ENCODE peak calls at places on chromosome 20, in ten cellular contexts. A is right cardiac atrium, L is upper lobe of right lung, R is upper lobe of left lung, Z is pancreas, C is lower lobe of right lung, W is heart left ventricle, H is Panc1, D is lung, P is left lung. S is an unnamed sample.

GRCh38 chr20:29742699-29743100 is 1514.8 kb upstream of the DEFB115 start:
- ATAC-seq in A (peak), L (peak), R (peak), Z (no peak), C (peak), W (no peak), H (no peak), D (no peak), P (no peak), S (no peak)

GRCh38 chr20:20463933-20464374 is 96.0 kb downstream of the INSM1 start:
- ATAC-seq in A (no peak), L (no peak), R (no peak), Z (peak), C (no peak), W (no peak), H (no peak), D (no peak), P (no peak), S (no peak)

GRCh38 chr20:24814556-24815195 is 134.4 kb upstream of the CST7 start:
- ATAC-seq in A (no peak), L (no peak), R (no peak), Z (no peak), C (no peak), W (no peak), H (no peak), D (no peak), P (no peak), S (no peak)

GRCh38 chr20:38131588-38132121 is 33.4 kb downstream of the TGM2 start:
- ATAC-seq in A (no peak), L (no peak), R (no peak), Z (no peak), C (no peak), W (no peak), H (no peak), D (no peak), P (no peak), S (no peak)

GRCh38 chr20:36085686-36086267 is 68.8 kb upstream of the EPB41L1 start:
- ATAC-seq in A (peak), L (peak), R (peak), Z (peak), C (peak), W (peak), H (peak), D (peak), P (peak), S (no peak)

GRCh38 chr20:11242320-11242719 is 568.5 kb upstream of the JAG1 start:
- ATAC-seq in A (no peak), L (no peak), R (no peak), Z (no peak), C (no peak), W (no peak), H (no peak), D (no peak), P (no peak), S (no peak)

GRCh38 chr20:4728121-4728520 is 6.4 kb downstream of the PRND start:
- ATAC-seq in A (no peak), L (no peak), R (no peak), Z (no peak), C (no peak), W (no peak), H (no peak), D (no peak), P (no peak), S (no peak)

GRCh38 chr20:44204156-44204831 is 6.3 kb downstream of the OSER1 start:
- ATAC-seq in A (peak), L (peak), R (peak), Z (peak), C (peak), W (peak), H (peak), D (peak), P (peak), S (peak)

GRCh38 chr20:62361799-62362589 is 5.1 kb downstream of the LAMA5 start:
- ATAC-seq in A (no peak), L (peak), R (peak), Z (no peak), C (peak), W (no peak), H (peak), D (peak), P (peak), S (no peak)

GRCh38 chr20:4490595-4491280 is 231.0 kb upstream of the PRND start:
- ATAC-seq in A (no peak), L (no peak), R (no peak), Z (no peak), C (no peak), W (no peak), H (no peak), D (no peak), P (no peak), S (no peak)

GRCh38 chr20:61667056-61667792 is 398.5 kb downstream of the TAF4 start:
- ATAC-seq in A (no peak), L (no peak), R (no peak), Z (no peak), C (no peak), W (no peak), H (no peak), D (no peak), P (no peak), S (no peak)

GRCh38 chr20:6026051-6026450 is 27.8 kb downstream of the LRRN4 start:
- ATAC-seq in A (no peak), L (no peak), R (no peak), Z (no peak), C (no peak), W (peak), H (no peak), D (no peak), P (no peak), S (no peak)

GRCh38 chr20:50192364-50193168 is 1.9 kb downstream of the CEBPB start:
- ATAC-seq in A (peak), L (no peak), R (no peak), Z (peak), C (peak), W (peak), H (no peak), D (no peak), P (peak), S (no peak)

GRCh38 chr20:35757098-35757705 is 14.6 kb upstream of the PHF20 start:
- ATAC-seq in A (no peak), L (no peak), R (no peak), Z (no peak), C (no peak), W (no peak), H (no peak), D (no peak), P (no peak), S (no peak)

GRCh38 chr20:16256981-16257380 is 316.3 kb downstream of the KIF16B start:
- ATAC-seq in A (no peak), L (no peak), R (no peak), Z (no peak), C (no peak), W (no peak), H (no peak), D (no peak), P (no peak), S (no peak)

GRCh38 chr20:53739799-53740785 is 146.5 kb upstream of the ZNF217 start:
- ATAC-seq in A (no peak), L (peak), R (no peak), Z (peak), C (peak), W (no peak), H (peak), D (no peak), P (no peak), S (no peak)

GRCh38 chr20:7355056-7355455 is 585.2 kb downstream of the HAO1 start:
- ATAC-seq in A (no peak), L (no peak), R (no peak), Z (no peak), C (no peak), W (no peak), H (no peak), D (no peak), P (no peak), S (no peak)

GRCh38 chr20:5719861-5720401 is 30.3 kb upstream of the SHLD1 start:
- ATAC-seq in A (peak), L (peak), R (no peak), Z (no peak), C (no peak), W (no peak), H (no peak), D (no peak), P (peak), S (no peak)

GRCh38 chr20:62423326-62423706 is 4.0 kb downstream of the RBBP8NL start:
- ATAC-seq in A (no peak), L (no peak), R (no peak), Z (no peak), C (no peak), W (no peak), H (peak), D (no peak), P (no peak), S (no peak)

GRCh38 chr20:47857994-47858557 is 72.8 kb upstream of the SULF2 start:
- ATAC-seq in A (peak), L (no peak), R (no peak), Z (peak), C (no peak), W (peak), H (no peak), D (no peak), P (no peak), S (peak)

GRCh38 chr20:32429745-32430360 is 71.7 kb downstream of the ASXL1 start:
- ATAC-seq in A (no peak), L (no peak), R (no peak), Z (no peak), C (no peak), W (no peak), H (no peak), D (no peak), P (no peak), S (no peak)

GRCh38 chr20:63947638-63948456 is 8.4 kb downstream of the UCKL1 start:
- ATAC-seq in A (no peak), L (no peak), R (no peak), Z (no peak), C (no peak), W (no peak), H (peak), D (no peak), P (no peak), S (peak)

GRCh38 chr20:62145688-62146018 is 2.1 kb downstream of the SS18L1 start:
- ATAC-seq in A (no peak), L (no peak), R (no peak), Z (no peak), C (no peak), W (no peak), H (no peak), D (no peak), P (no peak), S (no peak)

GRCh38 chr20:62523473-62524203 is 47.8 kb upstream of the GATA5 start:
- ATAC-seq in A (no peak), L (no peak), R (no peak), Z (no peak), C (no peak), W (no peak), H (peak), D (no peak), P (no peak), S (no peak)

GRCh38 chr20:37886851-37887297 is 16.1 kb upstream of the VSTM2L start:
- ATAC-seq in A (peak), L (peak), R (no peak), Z (no peak), C (no peak), W (peak), H (no peak), D (no peak), P (peak), S (no peak)

GRCh38 chr20:25659999-25660398 is 36.2 kb upstream of the NANP start:
- ATAC-seq in A (no peak), L (no peak), R (no peak), Z (no peak), C (no peak), W (no peak), H (no peak), D (no peak), P (no peak), S (no peak)

GRCh38 chr20:382291-383115 is 1.9 kb downstream of the TRIB3 start:
- ATAC-seq in A (peak), L (peak), R (peak), Z (peak), C (peak), W (peak), H (peak), D (no peak), P (peak), S (peak)

GRCh38 chr20:26208296-26209091 is 511.8 kb upstream of the ZNF337 start:
- ATAC-seq in A (peak), L (peak), R (peak), Z (peak), C (peak), W (no peak), H (no peak), D (peak), P (peak), S (no peak)

GRCh38 chr20:16947346-16947943 is 199.3 kb downstream of the OTOR start:
- ATAC-seq in A (no peak), L (no peak), R (no peak), Z (no peak), C (no peak), W (no peak), H (no peak), D (no peak), P (no peak), S (no peak)

GRCh38 chr20:34983995-34984735 is 28.5 kb downstream of the MYH7B start:
- ATAC-seq in A (no peak), L (no peak), R (no peak), Z (no peak), C (no peak), W (no peak), H (no peak), D (no peak), P (no peak), S (no peak)

GRCh38 chr20:63082308-63082938 is 75.7 kb upstream of the BHLHE23 start:
- ATAC-seq in A (no peak), L (peak), R (no peak), Z (peak), C (peak), W (peak), H (peak), D (no peak), P (peak), S (no peak)

GRCh38 chr20:63696311-63696627 is 183 bp upstream of the TNFRSF6B start:
- ATAC-seq in A (peak), L (peak), R (peak), Z (peak), C (peak), W (peak), H (peak), D (no peak), P (peak), S (no peak)

GRCh38 chr20:46031701-46032254 is 2.8 kb downstream of the SLC12A5 start:
- ATAC-seq in A (no peak), L (no peak), R (no peak), Z (peak), C (no peak), W (peak), H (peak), D (no peak), P (no peak), S (no peak)
- H3K4me3 ChIP-seq in A (no peak), L (no peak), R (no peak), Z (no peak), C (no peak), W (peak), H (peak), D (no peak), P (no peak), S (no peak)

DNA sequence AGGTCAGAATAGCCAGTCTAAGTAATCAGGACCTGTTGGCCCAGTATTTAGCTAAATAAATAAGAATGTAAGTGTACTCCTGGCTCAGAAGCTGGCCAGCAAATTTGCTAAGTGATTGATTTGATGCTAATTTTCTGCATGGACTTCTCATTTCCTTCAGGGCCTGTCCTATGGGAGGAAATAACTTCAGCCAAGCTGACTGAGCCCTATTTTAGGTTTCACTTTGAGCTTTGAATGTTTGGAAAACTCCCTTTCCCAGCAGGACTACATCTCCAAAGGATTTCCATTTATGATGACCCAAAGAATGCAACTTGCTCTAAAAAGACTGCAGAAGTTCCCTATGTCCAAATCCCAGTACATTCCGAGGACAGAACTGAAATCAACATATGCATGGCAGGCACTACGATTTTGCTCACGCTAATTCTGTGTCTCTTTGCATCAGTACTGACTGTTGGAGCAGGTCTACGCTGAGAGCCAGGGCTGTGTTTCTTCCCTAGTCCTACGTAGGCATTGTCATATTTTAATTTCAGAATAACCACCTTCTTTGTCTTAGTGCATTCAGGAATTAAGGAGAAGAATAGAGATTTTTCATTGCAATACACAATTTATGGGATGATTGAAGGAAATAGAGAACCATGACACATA is 441.4 kb upstream of the PLCB4 start:
- ATAC-seq in A (peak), L (no peak), R (no peak), Z (no peak), C (no peak), W (peak), H (no peak), D (no peak), P (no peak), S (peak)
- H3K4me3 ChIP-seq in A (peak), L (peak), R (no peak), Z (no peak), C (peak), W (peak), H (no peak), D (no peak), P (no peak), S (peak)

DNA sequence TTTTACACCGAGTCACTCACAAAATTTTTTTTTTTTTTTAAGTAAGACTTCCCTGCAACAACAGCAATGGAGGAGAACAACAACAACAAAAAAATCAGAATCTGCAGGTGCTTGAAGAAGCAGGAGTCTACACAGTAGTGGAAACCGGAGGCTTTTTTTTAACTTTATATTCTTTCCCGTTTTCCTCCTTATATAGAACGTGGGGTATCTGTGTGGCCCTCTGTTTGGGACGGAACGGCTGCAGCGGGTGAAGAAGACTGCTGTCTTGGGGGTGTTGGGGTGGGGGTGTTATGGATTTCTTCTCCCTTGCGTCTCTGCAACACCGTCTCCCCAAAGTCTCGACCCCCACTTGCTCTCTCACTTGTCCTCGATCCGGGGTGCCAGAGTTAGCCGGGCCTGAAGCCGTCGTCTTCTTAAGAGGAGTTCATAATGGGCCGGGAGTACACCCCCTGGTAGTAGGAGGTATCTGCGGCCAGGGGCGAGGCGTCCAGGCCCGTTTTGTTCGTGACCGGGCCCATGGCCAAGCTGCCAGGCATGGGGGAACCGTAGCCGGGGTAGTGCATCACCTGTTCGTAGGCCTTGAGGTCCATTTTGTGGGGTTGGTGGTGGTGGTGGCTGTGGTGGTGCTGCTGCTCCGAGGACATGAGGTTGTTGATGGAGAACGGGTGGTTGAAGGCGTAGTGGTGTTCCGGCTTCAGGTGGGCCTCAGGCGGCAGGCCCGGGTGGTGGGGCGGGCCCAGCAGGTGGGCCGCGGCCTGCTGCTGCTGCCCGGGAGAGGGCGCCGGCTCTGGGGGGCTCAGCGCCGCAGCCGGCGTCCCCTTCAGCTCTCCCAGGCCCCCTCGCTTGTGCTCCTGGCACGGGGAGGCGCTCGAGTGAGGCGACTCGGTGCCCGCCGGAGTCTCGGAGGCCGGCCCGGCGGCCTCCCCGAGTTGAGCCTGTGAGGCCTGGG is 2.7 kb downstream of the FOXA2 start:
- ATAC-seq in A (no peak), L (no peak), R (no peak), Z (no peak), C (no peak), W (no peak), H (no peak), D (no peak), P (no peak), S (no peak)
- H3K4me3 ChIP-seq in A (no peak), L (peak), R (peak), Z (peak), C (peak), W (no peak), H (peak), D (peak), P (peak), S (no peak)

GRCh38 chr20:59007758-59008511 is 881 bp upstream of the CTSZ start:
- ATAC-seq in A (no peak), L (peak), R (no peak), Z (peak), C (peak), W (peak), H (no peak), D (peak), P (no peak), S (no peak)
- H3K4me3 ChIP-seq in A (no peak), L (peak), R (peak), Z (no peak), C (peak), W (peak), H (peak), D (no peak), P (peak), S (no peak)

S was measured in gastroesophageal sphincter.